ENCODE peak calls at places on chromosomes 13 and 19, in four cellular contexts. K, J, A and S are unnamed samples.
A peak's percentile ranks its signal among the peaks of the same experiment; 100 is the strongest.

GRCh38 chr19:37975071-37975470 is 68.1 kb downstream of the SIPA1L3 start:
- DNase-seq in J (no peak), K (no peak), A (no peak), S (no peak)

GRCh38 chr19:39907213-39907612 is 27.2 kb downstream of the FCGBP start:
- DNase-seq in A (no peak), K (no peak), J (no peak), S (no peak)

GRCh38 chr13:88908896-88909535 is 1237.8 kb downstream of the SLITRK5 start:
- DNase-seq in J (no peak), A (no peak), K (no peak), S (no peak)

GRCh38 chr13:71621152-71622124 is 245.6 kb downstream of the DACH1 start:
- DNase-seq in K (no peak), A (no peak), J (no peak), S (no peak)

GRCh38 chr13:99357920-99358319 is 50.7 kb upstream of the GPR183 start:
- DNase-seq in J (no peak), A (no peak), K (no peak), S (no peak)

GRCh38 chr19:45346449-45346848 is 5.9 kb downstream of the KLC3 start:
- DNase-seq in K (no peak), A (no peak), J (no peak), S (no peak)

GRCh38 chr13:31264146-31264545 is 64.4 kb downstream of the B3GLCT start:
- DNase-seq in K (no peak), J (no peak), A (no peak), S (no peak)

GRCh38 chr19:35774274-35775045 is 904 bp upstream of the ARHGAP33 start:
- DNase-seq in K (no peak), A (no peak), J (no peak), S (no peak)

GRCh38 chr13:106061781-106062180 is 473.7 kb downstream of the EFNB2 start:
- DNase-seq in A (no peak), J (no peak), K (no peak), S (no peak)

GRCh38 chr19:51354742-51355148 is 11.4 kb downstream of the ETFB start:
- DNase-seq in K (no peak), J (no peak), A (peak; percentile 57), S (no peak)